ENCODE peak calls at places on chromosomes 3 and 15, in six cellular contexts. One of them, this sample, is unnamed.

GRCh38 chr15:20645956-20646355 is 104.4 kb upstream of the GOLGA6L6 start:
- DNase-seq in NCI-H146: no peak
- DNase-seq in activated naive CD4-positive, alpha-beta T cell treated with Interleukin-2 at 50 U/mL for 16 hours: no peak
- DNase-seq in HEK293T: no peak
- DNase-seq in occipital lobe: no peak
- DNase-seq in BJ: no peak
- DNase-seq in this sample: no peak

GRCh38 chr15:60391722-60392340 is 6.0 kb downstream of the ANXA2 start:
- DNase-seq in BJ: no peak
- DNase-seq in activated naive CD4-positive, alpha-beta T cell treated with Interleukin-2 at 50 U/mL for 16 hours: no peak
- DNase-seq in NCI-H146: no peak
- DNase-seq in HEK293T: no peak
- DNase-seq in occipital lobe: no peak
- DNase-seq in this sample: no peak

GRCh38 chr15:83747050-83747717 is 93.3 kb downstream of the ADAMTSL3 start:
- DNase-seq in HEK293T: no peak
- DNase-seq in activated naive CD4-positive, alpha-beta T cell treated with Interleukin-2 at 50 U/mL for 16 hours: no peak
- DNase-seq in occipital lobe: no peak
- DNase-seq in NCI-H146: no peak
- DNase-seq in BJ: no peak
- DNase-seq in this sample: peak

GRCh38 chr15:73996939-73997338 is 2.4 kb downstream of the PML start:
- DNase-seq in activated naive CD4-positive, alpha-beta T cell treated with Interleukin-2 at 50 U/mL for 16 hours: no peak
- DNase-seq in BJ: no peak
- DNase-seq in HEK293T: no peak
- DNase-seq in occipital lobe: no peak
- DNase-seq in NCI-H146: no peak
- DNase-seq in this sample: peak

GRCh38 chr3:122407946-122408345 is 7.9 kb downstream of the WDR5B start:
- DNase-seq in NCI-H146: no peak
- DNase-seq in HEK293T: no peak
- DNase-seq in occipital lobe: no peak
- DNase-seq in BJ: no peak
- DNase-seq in activated naive CD4-positive, alpha-beta T cell treated with Interleukin-2 at 50 U/mL for 16 hours: no peak
- DNase-seq in this sample: no peak

GRCh38 chr3:114436182-114436581 is 142.4 kb downstream of the TIGIT start:
- DNase-seq in occipital lobe: no peak
- DNase-seq in BJ: no peak
- DNase-seq in HEK293T: no peak
- DNase-seq in NCI-H146: no peak
- DNase-seq in activated naive CD4-positive, alpha-beta T cell treated with Interleukin-2 at 50 U/mL for 16 hours: no peak
- DNase-seq in this sample: no peak

GRCh38 chr15:37090543-37091175 is 9.7 kb downstream of the MEIS2 start:
- DNase-seq in NCI-H146: no peak
- DNase-seq in BJ: no peak
- DNase-seq in activated naive CD4-positive, alpha-beta T cell treated with Interleukin-2 at 50 U/mL for 16 hours: no peak
- DNase-seq in HEK293T: no peak
- DNase-seq in occipital lobe: no peak
- DNase-seq in this sample: no peak

GRCh38 chr15:101025896-101026631 is 106.9 kb downstream of the LRRK1 start:
- DNase-seq in HEK293T: no peak
- DNase-seq in activated naive CD4-positive, alpha-beta T cell treated with Interleukin-2 at 50 U/mL for 16 hours: no peak
- DNase-seq in NCI-H146: no peak
- DNase-seq in occipital lobe: no peak
- DNase-seq in BJ: no peak
- DNase-seq in this sample: no peak

GRCh38 chr15:77569647-77570186 is 63.0 kb downstream of the LINGO1 start:
- DNase-seq in HEK293T: peak
- DNase-seq in BJ: no peak
- DNase-seq in occipital lobe: no peak
- DNase-seq in NCI-H146: peak
- DNase-seq in activated naive CD4-positive, alpha-beta T cell treated with Interleukin-2 at 50 U/mL for 16 hours: no peak
- DNase-seq in this sample: no peak

GRCh38 chr3:38003371-38003816 is 12.8 kb downstream of the VILL start:
- DNase-seq in HEK293T: peak
- DNase-seq in BJ: no peak
- DNase-seq in occipital lobe: peak
- DNase-seq in NCI-H146: peak
- DNase-seq in activated naive CD4-positive, alpha-beta T cell treated with Interleukin-2 at 50 U/mL for 16 hours: peak
- DNase-seq in this sample: peak

GRCh38 chr3:139491966-139492365 is 15.7 kb upstream of the RBP2 start:
- DNase-seq in HEK293T: no peak
- DNase-seq in BJ: no peak
- DNase-seq in activated naive CD4-positive, alpha-beta T cell treated with Interleukin-2 at 50 U/mL for 16 hours: no peak
- DNase-seq in NCI-H146: peak
- DNase-seq in occipital lobe: no peak
- DNase-seq in this sample: no peak

GRCh38 chr15:49155834-49156627 is 632 bp upstream of the COPS2 start:
- DNase-seq in BJ: no peak
- DNase-seq in activated naive CD4-positive, alpha-beta T cell treated with Interleukin-2 at 50 U/mL for 16 hours: no peak
- DNase-seq in NCI-H146: peak
- DNase-seq in HEK293T: peak
- DNase-seq in occipital lobe: no peak
- DNase-seq in this sample: peak

GRCh38 chr3:45008117-45008516 is 18.0 kb upstream of the CLEC3B start:
- DNase-seq in NCI-H146: no peak
- DNase-seq in occipital lobe: no peak
- DNase-seq in BJ: no peak
- DNase-seq in activated naive CD4-positive, alpha-beta T cell treated with Interleukin-2 at 50 U/mL for 16 hours: no peak
- DNase-seq in HEK293T: no peak
- DNase-seq in this sample: no peak

GRCh38 chr3:120369000-120369399 is 19.8 kb upstream of the LRRC58 start:
- DNase-seq in occipital lobe: no peak
- DNase-seq in activated naive CD4-positive, alpha-beta T cell treated with Interleukin-2 at 50 U/mL for 16 hours: no peak
- DNase-seq in NCI-H146: no peak
- DNase-seq in BJ: no peak
- DNase-seq in HEK293T: no peak
- DNase-seq in this sample: no peak

GRCh38 chr3:188061133-188061532 is 92.8 kb upstream of the LPP start:
- DNase-seq in NCI-H146: no peak
- DNase-seq in occipital lobe: no peak
- DNase-seq in HEK293T: no peak
- DNase-seq in BJ: no peak
- DNase-seq in activated naive CD4-positive, alpha-beta T cell treated with Interleukin-2 at 50 U/mL for 16 hours: peak
- DNase-seq in this sample: no peak

GRCh38 chr15:72992733-72993321 is 59.4 kb upstream of the NEO1 start:
- DNase-seq in HEK293T: no peak
- DNase-seq in BJ: no peak
- DNase-seq in occipital lobe: peak
- DNase-seq in NCI-H146: no peak
- DNase-seq in activated naive CD4-positive, alpha-beta T cell treated with Interleukin-2 at 50 U/mL for 16 hours: no peak
- DNase-seq in this sample: no peak

GRCh38 chr15:67177750-67178149 is 76.7 kb downstream of the AAGAB start:
- DNase-seq in occipital lobe: no peak
- DNase-seq in HEK293T: no peak
- DNase-seq in BJ: no peak
- DNase-seq in activated naive CD4-positive, alpha-beta T cell treated with Interleukin-2 at 50 U/mL for 16 hours: no peak
- DNase-seq in NCI-H146: no peak
- DNase-seq in this sample: no peak

GRCh38 chr15:85642054-85642692 is 152.6 kb downstream of the KLHL25 start:
- DNase-seq in NCI-H146: no peak
- DNase-seq in HEK293T: no peak
- DNase-seq in BJ: no peak
- DNase-seq in occipital lobe: no peak
- DNase-seq in activated naive CD4-positive, alpha-beta T cell treated with Interleukin-2 at 50 U/mL for 16 hours: no peak
- DNase-seq in this sample: no peak

GRCh38 chr3:194685723-194686413 is at the start of gene FAM43A:
- DNase-seq in HEK293T: peak
- DNase-seq in occipital lobe: peak
- DNase-seq in NCI-H146: peak
- DNase-seq in BJ: peak
- DNase-seq in activated naive CD4-positive, alpha-beta T cell treated with Interleukin-2 at 50 U/mL for 16 hours: peak
- DNase-seq in this sample: peak

GRCh38 chr15:101128191-101128590 is 123.7 kb downstream of the CHSY1 start:
- DNase-seq in BJ: peak
- DNase-seq in activated naive CD4-positive, alpha-beta T cell treated with Interleukin-2 at 50 U/mL for 16 hours: no peak
- DNase-seq in HEK293T: no peak
- DNase-seq in occipital lobe: no peak
- DNase-seq in NCI-H146: no peak
- DNase-seq in this sample: no peak

GRCh38 chr3:143597774-143598652 is 250.3 kb downstream of the SLC9A9 start:
- DNase-seq in HEK293T: no peak
- DNase-seq in occipital lobe: no peak
- DNase-seq in activated naive CD4-positive, alpha-beta T cell treated with Interleukin-2 at 50 U/mL for 16 hours: no peak
- DNase-seq in BJ: no peak
- DNase-seq in NCI-H146: peak
- DNase-seq in this sample: no peak

GRCh38 chr15:77371850-77372249 is 48.1 kb downstream of the PEAK1 start:
- DNase-seq in occipital lobe: no peak
- DNase-seq in BJ: no peak
- DNase-seq in activated naive CD4-positive, alpha-beta T cell treated with Interleukin-2 at 50 U/mL for 16 hours: no peak
- DNase-seq in HEK293T: no peak
- DNase-seq in NCI-H146: no peak
- DNase-seq in this sample: no peak

GRCh38 chr15:45612790-45613415 is 21.9 kb upstream of the SQOR start:
- DNase-seq in NCI-H146: no peak
- DNase-seq in activated naive CD4-positive, alpha-beta T cell treated with Interleukin-2 at 50 U/mL for 16 hours: no peak
- DNase-seq in BJ: no peak
- DNase-seq in occipital lobe: no peak
- DNase-seq in HEK293T: no peak
- DNase-seq in this sample: no peak

GRCh38 chr15:25989327-25989726 is 126.2 kb upstream of the ATP10A start:
- DNase-seq in HEK293T: no peak
- DNase-seq in activated naive CD4-positive, alpha-beta T cell treated with Interleukin-2 at 50 U/mL for 16 hours: no peak
- DNase-seq in occipital lobe: no peak
- DNase-seq in BJ: no peak
- DNase-seq in NCI-H146: no peak
- DNase-seq in this sample: peak

GRCh38 chr3:34376691-34377090 is 578.3 kb downstream of the PDCD6IP start:
- DNase-seq in NCI-H146: no peak
- DNase-seq in activated naive CD4-positive, alpha-beta T cell treated with Interleukin-2 at 50 U/mL for 16 hours: no peak
- DNase-seq in BJ: no peak
- DNase-seq in occipital lobe: no peak
- DNase-seq in HEK293T: no peak
- DNase-seq in this sample: no peak

GRCh38 chr3:177947901-177948300 is 588.3 kb upstream of the KCNMB2 start:
- DNase-seq in occipital lobe: no peak
- DNase-seq in HEK293T: no peak
- DNase-seq in NCI-H146: no peak
- DNase-seq in BJ: no peak
- DNase-seq in activated naive CD4-positive, alpha-beta T cell treated with Interleukin-2 at 50 U/mL for 16 hours: no peak
- DNase-seq in this sample: no peak

GRCh38 chr3:122324871-122325323 is at the start of gene CSTA:
- DNase-seq in BJ: no peak
- DNase-seq in HEK293T: no peak
- DNase-seq in occipital lobe: no peak
- DNase-seq in activated naive CD4-positive, alpha-beta T cell treated with Interleukin-2 at 50 U/mL for 16 hours: no peak
- DNase-seq in NCI-H146: no peak
- DNase-seq in this sample: no peak

GRCh38 chr3:108008106-108008505 is 82.7 kb downstream of the CD47 start:
- DNase-seq in activated naive CD4-positive, alpha-beta T cell treated with Interleukin-2 at 50 U/mL for 16 hours: no peak
- DNase-seq in occipital lobe: no peak
- DNase-seq in HEK293T: no peak
- DNase-seq in NCI-H146: no peak
- DNase-seq in BJ: no peak
- DNase-seq in this sample: no peak

GRCh38 chr3:106717178-106717780 is 660.0 kb upstream of the CCDC54 start:
- DNase-seq in activated naive CD4-positive, alpha-beta T cell treated with Interleukin-2 at 50 U/mL for 16 hours: no peak
- DNase-seq in BJ: no peak
- DNase-seq in HEK293T: no peak
- DNase-seq in NCI-H146: no peak
- DNase-seq in occipital lobe: no peak
- DNase-seq in this sample: no peak

GRCh38 chr15:64096486-64097431 is 977 bp downstream of the SNX1 start:
- DNase-seq in activated naive CD4-positive, alpha-beta T cell treated with Interleukin-2 at 50 U/mL for 16 hours: no peak
- DNase-seq in occipital lobe: no peak
- DNase-seq in NCI-H146: peak
- DNase-seq in BJ: no peak
- DNase-seq in HEK293T: no peak
- DNase-seq in this sample: peak

GRCh38 chr15:95169701-95170459 is 938.5 kb downstream of the MCTP2 start:
- DNase-seq in activated naive CD4-positive, alpha-beta T cell treated with Interleukin-2 at 50 U/mL for 16 hours: no peak
- DNase-seq in BJ: peak
- DNase-seq in HEK293T: no peak
- DNase-seq in occipital lobe: peak
- DNase-seq in NCI-H146: no peak
- DNase-seq in this sample: no peak

GRCh38 chr3:127131625-127132170 is 61.2 kb upstream of the PRR23E start:
- DNase-seq in HEK293T: no peak
- DNase-seq in BJ: no peak
- DNase-seq in NCI-H146: no peak
- DNase-seq in activated naive CD4-positive, alpha-beta T cell treated with Interleukin-2 at 50 U/mL for 16 hours: no peak
- DNase-seq in occipital lobe: no peak
- DNase-seq in this sample: no peak

GRCh38 chr3:43872901-43873300 is 182.2 kb downstream of the ABHD5 start:
- DNase-seq in NCI-H146: no peak
- DNase-seq in activated naive CD4-positive, alpha-beta T cell treated with Interleukin-2 at 50 U/mL for 16 hours: no peak
- DNase-seq in HEK293T: no peak
- DNase-seq in BJ: no peak
- DNase-seq in occipital lobe: peak
- DNase-seq in this sample: no peak

GRCh38 chr15:68376447-68377060 is 55.4 kb downstream of the ITGA11 start:
- DNase-seq in activated naive CD4-positive, alpha-beta T cell treated with Interleukin-2 at 50 U/mL for 16 hours: no peak
- DNase-seq in NCI-H146: no peak
- DNase-seq in occipital lobe: no peak
- DNase-seq in BJ: no peak
- DNase-seq in HEK293T: no peak
- DNase-seq in this sample: no peak

GRCh38 chr3:138600341-138600740 is 6.3 kb upstream of the CEP70 start:
- DNase-seq in HEK293T: no peak
- DNase-seq in NCI-H146: no peak
- DNase-seq in occipital lobe: no peak
- DNase-seq in activated naive CD4-positive, alpha-beta T cell treated with Interleukin-2 at 50 U/mL for 16 hours: no peak
- DNase-seq in BJ: no peak
- DNase-seq in this sample: no peak

GRCh38 chr3:169237181-169237580 is 426.3 kb downstream of the MECOM start:
- DNase-seq in NCI-H146: no peak
- DNase-seq in occipital lobe: no peak
- DNase-seq in BJ: no peak
- DNase-seq in HEK293T: no peak
- DNase-seq in activated naive CD4-positive, alpha-beta T cell treated with Interleukin-2 at 50 U/mL for 16 hours: no peak
- DNase-seq in this sample: no peak

GRCh38 chr3:120495809-120496208 is 45.0 kb upstream of the FSTL1 start:
- DNase-seq in BJ: no peak
- DNase-seq in activated naive CD4-positive, alpha-beta T cell treated with Interleukin-2 at 50 U/mL for 16 hours: no peak
- DNase-seq in HEK293T: no peak
- DNase-seq in occipital lobe: no peak
- DNase-seq in NCI-H146: no peak
- DNase-seq in this sample: no peak

GRCh38 chr3:53023072-53023823 is 22.6 kb downstream of the SFMBT1 start:
- DNase-seq in NCI-H146: no peak
- DNase-seq in occipital lobe: no peak
- DNase-seq in HEK293T: no peak
- DNase-seq in BJ: no peak
- DNase-seq in activated naive CD4-positive, alpha-beta T cell treated with Interleukin-2 at 50 U/mL for 16 hours: no peak
- DNase-seq in this sample: no peak

This sample was measured in erythroblast.